ENCODE peak calls at places on chromosomes 13 and 19, in five cellular contexts. T, Q, A, H and Z are unnamed samples.

GRCh38 chr19:2135474-2136402 is 15.6 kb downstream of the AP3D1 start:
- DNase-seq in H (no peak), T (no peak), A (no peak), Q (no peak), Z (no peak)

GRCh38 chr19:28961772-28962500 is 251.0 kb downstream of the UQCRFS1 start:
- DNase-seq in A (no peak), H (no peak), Q (no peak), T (no peak), Z (no peak)

GRCh38 chr19:38932425-38933179 is 1.9 kb downstream of the MRPS12 start:
- DNase-seq in T (no peak), A (no peak), Q (peak), H (peak), Z (peak)

GRCh38 chr19:50494186-50495019 is 16.6 kb downstream of the JOSD2 start:
- DNase-seq in T (no peak), Q (no peak), H (no peak), A (no peak), Z (no peak)

GRCh38 chr19:12922959-12923358 is 3.9 kb upstream of the SYCE2 start:
- DNase-seq in A (no peak), H (no peak), Q (no peak), T (no peak), Z (no peak)

GRCh38 chr13:66831317-66831716 is 398.8 kb downstream of the PCDH9 start:
- DNase-seq in A (no peak), T (no peak), Q (no peak), H (no peak), Z (no peak)

GRCh38 chr19:328025-328505 is 16.5 kb downstream of the MIER2 start:
- DNase-seq in H (no peak), T (no peak), Q (peak), A (no peak), Z (no peak)

GRCh38 chr19:19171821-19172532 is 1.9 kb upstream of the MEF2B start:
- DNase-seq in T (no peak), H (peak), A (no peak), Q (no peak), Z (peak)

GRCh38 chr13:108086678-108087077 is 128.7 kb downstream of the LIG4 start:
- DNase-seq in H (no peak), A (no peak), T (no peak), Q (no peak), Z (no peak)

GRCh38 chr19:29487432-29487831 is 38.4 kb upstream of the VSTM2B start:
- DNase-seq in Q (no peak), H (no peak), T (no peak), A (no peak), Z (no peak)

GRCh38 chr19:40798997-40799557 is at the start of gene EGLN2:
- DNase-seq in H (peak), Q (no peak), T (no peak), A (peak), Z (no peak)

GRCh38 chr19:58227964-58228583 is 640 bp upstream of the ZNF544 start:
- DNase-seq in A (no peak), Q (no peak), H (no peak), T (no peak), Z (no peak)

GRCh38 chr19:35264281-35265125 is 4.3 kb upstream of the USF2 start:
- DNase-seq in A (no peak), Q (no peak), T (no peak), H (no peak), Z (no peak)

DNA sequence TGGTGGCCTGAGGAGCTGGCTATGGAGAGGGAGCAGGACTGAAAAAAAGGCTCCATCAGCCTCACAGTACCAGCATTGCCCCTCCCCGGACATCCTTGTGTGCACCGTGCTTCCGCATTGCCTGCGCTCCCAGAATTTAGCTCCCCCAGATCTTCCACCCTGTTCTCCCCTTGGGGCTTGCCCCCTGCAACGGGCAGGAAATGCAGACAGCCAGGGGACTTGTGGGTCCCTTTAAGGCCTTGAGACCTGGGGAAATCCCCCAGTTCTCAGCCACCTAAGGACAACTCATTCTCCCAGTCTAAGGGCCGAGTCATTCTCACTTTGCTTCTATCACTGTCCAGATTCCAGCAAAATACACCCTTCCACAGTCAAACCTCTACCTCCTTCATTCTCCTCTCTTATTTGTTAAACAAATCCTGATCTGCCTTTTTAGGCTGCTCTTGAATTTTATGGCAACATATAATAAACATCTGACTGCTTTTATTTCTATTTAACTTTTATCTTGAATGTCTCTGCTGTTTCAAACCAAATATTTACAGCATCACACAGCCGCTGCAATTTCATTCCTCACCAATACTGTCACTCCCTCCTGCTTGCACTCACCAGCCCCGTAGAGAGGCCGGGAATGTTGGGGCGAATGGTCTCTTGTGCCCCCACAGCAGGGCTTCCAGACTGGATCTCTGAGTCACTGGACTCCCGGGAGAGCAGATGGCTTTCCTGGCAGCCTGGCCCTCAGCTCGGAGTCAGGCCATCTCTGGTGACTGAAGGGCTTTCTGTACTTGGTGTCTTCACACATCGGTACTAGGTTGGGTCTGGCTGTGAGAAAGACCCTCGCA is 221.9 kb downstream of the TSHZ3 start:
- DNase-seq in Q (no peak), T (no peak), H (no peak), A (no peak), Z (no peak)
- TF ChIP-seq ZBTB33 in Q (no peak), T (no peak), H (no peak), A (no peak), Z (no peak)

GRCh38 chr19:16895467-16896097 is 6.8 kb downstream of the F2RL3 start:
- DNase-seq in A (no peak), H (no peak), Q (no peak), T (no peak), Z (no peak)
- H3K4me3 ChIP-seq in A (no peak), H (peak), Q (no peak), T (no peak), Z (peak)

GRCh38 chr13:48403151-48403631 is 9.7 kb downstream of the LPAR6 start:
- DNase-seq in Q (no peak), H (no peak), T (peak), A (no peak), Z (no peak)
- TF ChIP-seq ZBTB33 in Q (no peak), H (no peak), T (no peak), A (no peak), Z (no peak)

GRCh38 chr13:42379241-42379640 is 107.3 kb downstream of the AKAP11 start:
- DNase-seq in Q (no peak), A (no peak), T (no peak), H (no peak), Z (no peak)
- H3K4me3 ChIP-seq in Q (no peak), A (no peak), T (no peak), H (no peak), Z (no peak)

GRCh38 chr19:14135355-14135754 is 1.0 kb downstream of the ASF1B start:
- DNase-seq in Q (no peak), H (no peak), A (no peak), T (no peak), Z (no peak)
- TF ChIP-seq ZBTB33 in Q (no peak), H (no peak), A (no peak), T (no peak), Z (no peak)

DNA sequence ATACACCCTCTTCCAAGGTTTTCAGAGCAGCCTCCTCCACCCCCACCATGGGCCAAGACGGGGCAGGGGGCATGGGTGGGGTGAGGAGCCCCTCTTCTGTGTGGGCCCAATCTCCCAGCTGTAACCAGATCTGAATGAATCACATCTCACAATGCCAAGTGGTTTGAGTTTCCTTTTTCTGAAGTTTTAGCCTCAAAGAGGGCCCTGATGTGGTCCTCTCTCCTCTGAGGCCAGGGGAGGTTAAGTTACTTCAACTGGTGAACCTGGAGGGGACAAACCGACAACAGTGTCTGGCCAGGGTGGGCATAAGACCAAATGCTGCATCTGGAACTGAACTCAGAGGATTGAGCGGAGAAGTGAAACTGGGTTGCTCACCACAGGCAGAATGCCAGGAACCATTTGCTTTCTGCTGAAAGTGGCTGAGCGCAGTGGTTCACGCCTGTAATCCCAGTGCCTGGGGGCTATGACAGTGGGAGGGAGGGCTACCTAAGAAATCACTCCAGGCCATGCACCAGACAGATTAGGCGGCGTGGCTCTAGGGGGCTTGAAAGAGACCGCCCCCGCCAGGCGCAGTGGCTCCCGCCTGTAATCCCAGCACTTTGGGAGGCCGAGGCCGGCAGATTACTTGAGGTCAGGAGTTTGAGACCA is 15.4 kb upstream of the IRGC start:
- DNase-seq in H (no peak), Q (no peak), A (no peak), T (no peak), Z (no peak)
- H3K4me3 ChIP-seq in H (no peak), Q (peak), A (no peak), T (no peak), Z (no peak)